ENCODE peak calls at places on chromosomes 7 and 10, in seven cellular contexts. I is heart right ventricle; J is effector memory CD8-positive, alpha-beta T cell; A is A549; Q is right cardiac atrium; F is activated T-helper 17 cell treated with anti-CD3 and anti-CD28 coated beads, Interleukin-2, amount 50 U/mL, for 72 hours; E is foreskin keratinocyte. G is an unnamed sample.

GRCh38 chr7:132441935-132442334 is 134.3 kb downstream of the PLXNA4 start:
- ATAC-seq in A (no peak), Q (peak), F (no peak), E (no peak), J (no peak), I (peak), G (no peak)

GRCh38 chr7:74542558-74543117 is 88.9 kb downstream of the GTF2IRD1 start:
- ATAC-seq in F (no peak), A (no peak), I (peak), J (no peak), E (peak), Q (peak), G (peak)

GRCh38 chr7:2497065-2497464 is 20.9 kb upstream of the GRIFIN start:
- ATAC-seq in E (no peak), F (no peak), Q (no peak), J (no peak), I (no peak), A (no peak), G (no peak)

GRCh38 chr10:76033457-76034196 is 602.2 kb downstream of the LRMDA start:
- ATAC-seq in A (peak), F (no peak), J (no peak), I (no peak), E (no peak), Q (peak), G (no peak)

GRCh38 chr7:4238861-4239260 is 443.2 kb upstream of the FOXK1 start:
- ATAC-seq in J (no peak), I (no peak), Q (no peak), E (no peak), A (no peak), F (no peak), G (no peak)

GRCh38 chr10:62765726-62766125 is 38.8 kb upstream of the ADO start:
- ATAC-seq in A (no peak), E (no peak), J (no peak), Q (no peak), I (no peak), F (no peak), G (no peak)

GRCh38 chr7:81111781-81112540 is 193.1 kb upstream of the SEMA3C start:
- ATAC-seq in Q (no peak), F (no peak), J (no peak), A (no peak), E (peak), I (no peak), G (no peak)

GRCh38 chr7:117872565-117873055 is 631 bp downstream of the CTTNBP2 start:
- ATAC-seq in J (no peak), A (peak), I (peak), F (no peak), E (peak), Q (peak), G (peak)

GRCh38 chr7:18655969-18656761 is 160.6 kb downstream of the HDAC9 start:
- ATAC-seq in F (no peak), Q (no peak), A (no peak), E (no peak), I (no peak), J (no peak), G (no peak)

GRCh38 chr10:1128649-1129048 is 72.5 kb downstream of the WDR37 start:
- ATAC-seq in A (no peak), F (no peak), I (no peak), Q (no peak), E (no peak), J (no peak), G (no peak)

GRCh38 chr7:47782022-47782421 is 166.2 kb downstream of the PKD1L1 start:
- ATAC-seq in A (no peak), Q (no peak), F (no peak), J (no peak), I (no peak), E (no peak), G (no peak)

GRCh38 chr10:89738551-89739209 is 37.3 kb downstream of the KIF20B start:
- ATAC-seq in J (peak), Q (no peak), F (no peak), A (no peak), I (no peak), E (no peak), G (no peak)

GRCh38 chr7:101740981-101741725 is 76.3 kb upstream of the CUX1 start:
- ATAC-seq in A (no peak), J (peak), I (no peak), Q (no peak), E (no peak), F (peak), G (no peak)

GRCh38 chr7:101717986-101718746 is 89.1 kb upstream of the MYL10 start:
- ATAC-seq in F (no peak), I (no peak), Q (peak), A (no peak), E (peak), J (peak), G (peak)

GRCh38 chr7:109343662-109344061 is 774.0 kb downstream of the DNAJB9 start:
- ATAC-seq in A (no peak), F (no peak), Q (no peak), I (no peak), E (no peak), J (no peak), G (no peak)

GRCh38 chr7:37491919-37492694 is 43.4 kb upstream of the ELMO1 start:
- ATAC-seq in Q (peak), J (no peak), I (no peak), F (no peak), E (no peak), A (no peak), G (no peak)

G was measured in esophagus mucosa.